ENCODE peak calls at places on chromosomes 13 and 19, in eight cellular contexts. One of them, this sample, is unnamed.

GRCh38 chr19:40331052-40331451 is 17.1 kb downstream of the C19orf47 start:
- DNase-seq in right lobe of liver: no peak
- DNase-seq in IMR-90: no peak
- DNase-seq in heart left ventricle: no peak
- DNase-seq in stomach: no peak
- DNase-seq in mucosa of descending colon: no peak
- DNase-seq in heart right ventricle: no peak
- DNase-seq in fibroblast of lung: no peak
- DNase-seq in this sample: no peak

GRCh38 chr19:47507031-47507430 is 7.8 kb downstream of the NAPA start:
- DNase-seq in IMR-90: no peak
- DNase-seq in heart right ventricle: peak; percentile 75
- DNase-seq in right lobe of liver: no peak
- DNase-seq in stomach: no peak
- DNase-seq in fibroblast of lung: no peak
- DNase-seq in mucosa of descending colon: no peak
- DNase-seq in heart left ventricle: no peak
- DNase-seq in this sample: no peak

GRCh38 chr19:39398297-39398864 is 7.2 kb downstream of the MED29 start:
- DNase-seq in heart right ventricle: peak; percentile 66
- DNase-seq in fibroblast of lung: peak; percentile 74
- DNase-seq in heart left ventricle: peak; percentile 84
- DNase-seq in right lobe of liver: peak; percentile 80
- DNase-seq in stomach: peak; percentile 73
- DNase-seq in IMR-90: peak; percentile 84
- DNase-seq in mucosa of descending colon: peak; percentile 92
- DNase-seq in this sample: peak; percentile 96

GRCh38 chr19:11187409-11187808 is 9.9 kb downstream of the KANK2 start:
- DNase-seq in stomach: no peak
- DNase-seq in IMR-90: no peak
- DNase-seq in fibroblast of lung: no peak
- DNase-seq in right lobe of liver: no peak
- DNase-seq in heart left ventricle: no peak
- DNase-seq in heart right ventricle: no peak
- DNase-seq in mucosa of descending colon: no peak
- DNase-seq in this sample: no peak

GRCh38 chr13:52156724-52157251 is 2.6 kb downstream of the NEK3 start:
- DNase-seq in stomach: no peak
- DNase-seq in IMR-90: peak; percentile 36
- DNase-seq in mucosa of descending colon: no peak
- DNase-seq in fibroblast of lung: peak; percentile 63
- DNase-seq in heart left ventricle: no peak
- DNase-seq in right lobe of liver: no peak
- DNase-seq in heart right ventricle: no peak
- DNase-seq in this sample: no peak

GRCh38 chr19:35268546-35269424 is at the start of gene USF2:
- DNase-seq in fibroblast of lung: peak; percentile 62
- DNase-seq in right lobe of liver: peak; percentile 89
- DNase-seq in heart right ventricle: peak; percentile 79
- DNase-seq in heart left ventricle: peak; percentile 83
- DNase-seq in IMR-90: peak; percentile 61
- DNase-seq in stomach: peak; percentile 78
- DNase-seq in mucosa of descending colon: peak; percentile 91
- DNase-seq in this sample: peak; percentile 59

GRCh38 chr13:48131481-48131992 is 36.6 kb upstream of the MED4 start:
- DNase-seq in right lobe of liver: no peak
- DNase-seq in IMR-90: no peak
- DNase-seq in stomach: no peak
- DNase-seq in mucosa of descending colon: no peak
- DNase-seq in heart right ventricle: no peak
- DNase-seq in fibroblast of lung: peak; percentile 11
- DNase-seq in heart left ventricle: no peak
- DNase-seq in this sample: no peak

GRCh38 chr19:9295411-9295849 is 14.2 kb downstream of the ZNF699 start:
- DNase-seq in heart left ventricle: no peak
- DNase-seq in fibroblast of lung: peak; percentile 18
- DNase-seq in mucosa of descending colon: no peak
- DNase-seq in IMR-90: no peak
- DNase-seq in stomach: no peak
- DNase-seq in heart right ventricle: no peak
- DNase-seq in right lobe of liver: no peak
- DNase-seq in this sample: peak; percentile 4

GRCh38 chr19:5948697-5949564 is 29.0 kb downstream of the RANBP3 start:
- DNase-seq in mucosa of descending colon: peak; percentile 37
- DNase-seq in stomach: no peak
- DNase-seq in heart right ventricle: no peak
- DNase-seq in right lobe of liver: no peak
- DNase-seq in fibroblast of lung: no peak
- DNase-seq in IMR-90: no peak
- DNase-seq in heart left ventricle: no peak
- DNase-seq in this sample: no peak

GRCh38 chr13:45951724-45952123 is 100.2 kb upstream of the SIAH3 start:
- DNase-seq in right lobe of liver: no peak
- DNase-seq in fibroblast of lung: peak; percentile 10
- DNase-seq in heart right ventricle: no peak
- DNase-seq in IMR-90: peak; percentile 20
- DNase-seq in stomach: no peak
- DNase-seq in mucosa of descending colon: no peak
- DNase-seq in heart left ventricle: no peak
- DNase-seq in this sample: peak; percentile 37

GRCh38 chr19:12647490-12648071 is 19.0 kb downstream of the MAN2B1 start:
- DNase-seq in stomach: peak; percentile 82
- DNase-seq in heart left ventricle: peak; percentile 77
- DNase-seq in fibroblast of lung: no peak
- DNase-seq in right lobe of liver: peak; percentile 58
- DNase-seq in heart right ventricle: no peak
- DNase-seq in mucosa of descending colon: peak; percentile 83
- DNase-seq in IMR-90: no peak
- DNase-seq in this sample: no peak

GRCh38 chr19:50649433-50650391 is at the start of gene C19orf81:
- DNase-seq in heart left ventricle: no peak
- DNase-seq in mucosa of descending colon: no peak
- DNase-seq in heart right ventricle: no peak
- DNase-seq in IMR-90: peak; percentile 6
- DNase-seq in right lobe of liver: no peak
- DNase-seq in fibroblast of lung: no peak
- DNase-seq in stomach: no peak
- DNase-seq in this sample: peak; percentile 9

GRCh38 chr19:42555317-42555716 is 27.0 kb upstream of the CEACAM1 start:
- DNase-seq in mucosa of descending colon: peak; percentile 40
- DNase-seq in heart left ventricle: no peak
- DNase-seq in IMR-90: no peak
- DNase-seq in right lobe of liver: no peak
- DNase-seq in fibroblast of lung: no peak
- DNase-seq in heart right ventricle: peak; percentile 15
- DNase-seq in stomach: no peak
- DNase-seq in this sample: no peak

GRCh38 chr19:5217171-5217570 is 123.4 kb downstream of the PTPRS start:
- DNase-seq in heart left ventricle: no peak
- DNase-seq in mucosa of descending colon: no peak
- DNase-seq in stomach: no peak
- DNase-seq in fibroblast of lung: no peak
- DNase-seq in right lobe of liver: no peak
- DNase-seq in heart right ventricle: no peak
- DNase-seq in IMR-90: no peak
- DNase-seq in this sample: no peak

GRCh38 chr13:102868366-102868936 is 22.6 kb downstream of the ERCC5 start:
- DNase-seq in mucosa of descending colon: no peak
- DNase-seq in right lobe of liver: no peak
- DNase-seq in IMR-90: peak; percentile 35
- DNase-seq in stomach: no peak
- DNase-seq in heart right ventricle: no peak
- DNase-seq in heart left ventricle: no peak
- DNase-seq in fibroblast of lung: peak; percentile 7
- DNase-seq in this sample: peak; percentile 70

GRCh38 chr19:49333426-49334288 is 1.5 kb upstream of the CD37 start:
- DNase-seq in heart right ventricle: no peak
- DNase-seq in mucosa of descending colon: peak; percentile 90
- DNase-seq in heart left ventricle: no peak
- DNase-seq in right lobe of liver: peak; percentile 52
- DNase-seq in fibroblast of lung: no peak
- DNase-seq in stomach: peak; percentile 29
- DNase-seq in IMR-90: peak; percentile 40
- DNase-seq in this sample: peak; percentile 40

GRCh38 chr13:109712187-109712601 is 74.2 kb downstream of the IRS2 start:
- DNase-seq in mucosa of descending colon: no peak
- DNase-seq in fibroblast of lung: no peak
- DNase-seq in stomach: no peak
- DNase-seq in heart left ventricle: no peak
- DNase-seq in right lobe of liver: no peak
- DNase-seq in heart right ventricle: no peak
- DNase-seq in IMR-90: no peak
- DNase-seq in this sample: no peak

DNA sequence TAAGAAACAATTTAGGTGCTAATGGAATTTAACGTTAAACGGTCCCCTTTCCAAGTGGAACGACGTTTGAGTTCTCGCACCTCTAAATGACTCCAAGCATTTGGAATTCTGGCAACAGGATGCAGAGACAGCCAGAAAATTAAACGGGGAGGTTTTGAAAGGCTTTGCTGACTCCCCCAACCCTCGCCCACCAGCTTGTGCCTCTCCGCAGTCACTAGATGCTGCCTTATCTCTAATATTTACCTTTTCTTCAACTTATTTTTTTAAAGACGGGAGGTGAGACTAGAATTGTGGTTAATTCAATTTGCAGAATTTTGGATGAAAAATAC is 2.5 kb downstream of the ZIC2 start:
- DNase-seq in right lobe of liver: no peak
- DNase-seq in heart right ventricle: no peak
- DNase-seq in stomach: no peak
- DNase-seq in IMR-90: no peak
- DNase-seq in heart left ventricle: no peak
- DNase-seq in mucosa of descending colon: no peak
- DNase-seq in fibroblast of lung: no peak
- DNase-seq in this sample: no peak
- H3K4me3 ChIP-seq in right lobe of liver: no peak overlapping the region
- H3K4me3 ChIP-seq in heart right ventricle: no peak overlapping the region
- H3K4me3 ChIP-seq in stomach: no peak overlapping the region
- H3K4me3 ChIP-seq in IMR-90: no peak overlapping the region
- H3K4me3 ChIP-seq in heart left ventricle: no peak overlapping the region
- H3K4me3 ChIP-seq in mucosa of descending colon: no peak overlapping the region
- H3K4me3 ChIP-seq in fibroblast of lung: no peak overlapping the region
- H3K4me3 ChIP-seq in this sample: no peak overlapping the region

GRCh38 chr13:110797230-110797877 is 83.9 kb downstream of the ING1 start:
- DNase-seq in stomach: no peak
- DNase-seq in fibroblast of lung: no peak
- DNase-seq in IMR-90: no peak
- DNase-seq in heart right ventricle: no peak
- DNase-seq in heart left ventricle: no peak
- DNase-seq in mucosa of descending colon: no peak
- DNase-seq in right lobe of liver: no peak
- DNase-seq in this sample: peak; percentile 37

GRCh38 chr13:110798595-110798994 is 85.1 kb downstream of the ING1 start:
- DNase-seq in fibroblast of lung: no peak
- DNase-seq in heart right ventricle: no peak
- DNase-seq in heart left ventricle: no peak
- DNase-seq in IMR-90: no peak
- DNase-seq in mucosa of descending colon: no peak
- DNase-seq in stomach: no peak
- DNase-seq in right lobe of liver: peak; percentile 85
- DNase-seq in this sample: no peak

GRCh38 chr13:110806636-110807035 is 93.1 kb downstream of the ING1 start:
- DNase-seq in heart right ventricle: no peak
- DNase-seq in heart left ventricle: no peak
- DNase-seq in fibroblast of lung: no peak
- DNase-seq in right lobe of liver: no peak
- DNase-seq in mucosa of descending colon: no peak
- DNase-seq in IMR-90: no peak
- DNase-seq in stomach: no peak
- DNase-seq in this sample: no peak

GRCh38 chr13:110799246-110800236 is 86.0 kb downstream of the ING1 start:
- DNase-seq in right lobe of liver: no peak
- DNase-seq in heart right ventricle: peak; percentile 62
- DNase-seq in heart left ventricle: peak; percentile 71
- DNase-seq in fibroblast of lung: peak; percentile 80
- DNase-seq in stomach: no peak
- DNase-seq in mucosa of descending colon: no peak
- DNase-seq in IMR-90: peak; percentile 95
- DNase-seq in this sample: peak; percentile 98

DNA sequence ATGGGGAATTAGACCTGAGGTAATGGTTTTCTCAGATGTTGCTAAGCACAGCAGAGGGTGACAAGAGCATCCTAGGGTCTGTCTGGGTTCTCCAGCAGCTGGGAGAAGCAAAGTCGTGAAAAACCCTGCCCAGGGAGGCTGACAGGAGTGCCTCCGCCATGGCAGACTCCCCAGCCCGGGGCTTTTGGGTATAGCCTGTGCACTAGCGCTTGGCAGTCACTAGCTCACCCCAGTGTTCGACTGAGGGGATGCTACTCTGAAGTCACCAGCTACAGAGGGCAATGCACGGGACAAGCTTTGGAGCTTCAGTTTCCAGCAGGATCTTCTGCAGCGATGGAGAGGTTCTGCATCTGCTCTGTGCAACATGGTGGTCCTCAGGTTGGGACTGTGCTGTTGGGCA is 87.5 kb downstream of the ING1 start:
- DNase-seq in mucosa of descending colon: no peak
- DNase-seq in IMR-90: no peak
- DNase-seq in right lobe of liver: no peak
- DNase-seq in stomach: no peak
- DNase-seq in heart left ventricle: no peak
- DNase-seq in heart right ventricle: no peak
- DNase-seq in fibroblast of lung: no peak
- DNase-seq in this sample: no peak
- TF ChIP-seq CTCF in mucosa of descending colon: no peak
- TF ChIP-seq CTCF in IMR-90: no peak
- TF ChIP-seq CTCF in right lobe of liver: no peak
- TF ChIP-seq CTCF in stomach: no peak
- TF ChIP-seq CTCF in heart left ventricle: no peak
- TF ChIP-seq CTCF in heart right ventricle: no peak
- TF ChIP-seq CTCF in fibroblast of lung: no peak
- TF ChIP-seq CTCF in this sample: no peak

DNA sequence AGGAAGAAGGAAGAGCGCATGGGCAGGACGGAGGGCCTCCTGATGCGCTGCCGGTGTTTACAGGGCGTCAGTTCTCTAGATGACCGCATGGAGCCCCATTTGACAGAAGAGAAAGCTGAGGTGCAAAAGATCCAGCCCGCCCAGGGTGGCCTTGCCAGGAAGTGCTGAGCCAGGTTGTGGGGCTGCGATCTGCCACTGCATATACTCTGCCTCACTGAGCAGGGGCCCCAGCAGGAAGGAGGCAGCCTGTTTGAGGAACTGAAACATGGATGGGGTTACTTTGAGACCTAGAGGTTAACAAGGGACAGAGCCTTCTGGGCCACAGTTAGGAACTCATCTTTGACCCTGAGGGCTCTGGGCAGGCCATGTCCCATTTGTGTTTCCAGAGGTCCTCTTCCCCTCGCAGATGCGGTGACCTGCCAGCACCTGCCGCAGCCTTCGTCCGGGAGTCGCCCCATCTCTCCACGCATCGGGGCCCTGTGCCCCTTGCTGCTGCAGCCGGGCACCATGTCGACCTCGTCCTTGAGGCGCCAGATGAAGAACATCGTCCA is 3.2 kb downstream of the EPN1 start:
- DNase-seq in stomach: peak; percentile 43
- DNase-seq in right lobe of liver: no peak
- DNase-seq in heart left ventricle: peak; percentile 52
- DNase-seq in heart right ventricle: peak; percentile 29
- DNase-seq in mucosa of descending colon: peak; percentile 85
- DNase-seq in IMR-90: no peak
- DNase-seq in fibroblast of lung: no peak
- DNase-seq in this sample: no peak
- H3K4me3 ChIP-seq in stomach: no peak overlapping the region
- H3K4me3 ChIP-seq in right lobe of liver: no peak overlapping the region
- H3K4me3 ChIP-seq in heart left ventricle: peak overlapping the region; percentile 12
- H3K4me3 ChIP-seq in heart right ventricle: no peak overlapping the region
- H3K4me3 ChIP-seq in mucosa of descending colon: no peak overlapping the region
- H3K4me3 ChIP-seq in IMR-90: no peak overlapping the region
- H3K4me3 ChIP-seq in fibroblast of lung: no peak overlapping the region
- H3K4me3 ChIP-seq in this sample: no peak overlapping the region

GRCh38 chr13:80245162-80245733 is 95.7 kb downstream of the SPRY2 start:
- DNase-seq in IMR-90: no peak
- DNase-seq in heart right ventricle: no peak
- DNase-seq in stomach: no peak
- DNase-seq in fibroblast of lung: no peak
- DNase-seq in heart left ventricle: no peak
- DNase-seq in right lobe of liver: no peak
- DNase-seq in mucosa of descending colon: no peak
- DNase-seq in this sample: no peak
- TF ChIP-seq CTCF in IMR-90: no peak
- TF ChIP-seq CTCF in heart right ventricle: no peak
- TF ChIP-seq CTCF in stomach: no peak
- TF ChIP-seq CTCF in fibroblast of lung: no peak
- TF ChIP-seq CTCF in heart left ventricle: no peak
- TF ChIP-seq CTCF in right lobe of liver: no peak
- TF ChIP-seq CTCF in mucosa of descending colon: no peak
- TF ChIP-seq CTCF in this sample: no peak